ENCODE peak calls at places on chromosomes 6 and 20, in four cellular contexts. L, B, R and X are unnamed samples.

GRCh38 chr6:125812394-125813231 is 21.9 kb downstream of the NCOA7 start:
- DNase-seq in B (no peak), R (no peak), L (no peak), X (no peak)

GRCh38 chr6:166515072-166515810 is 71.2 kb downstream of the RAMACL start:
- DNase-seq in R (no peak), L (no peak), B (peak), X (no peak)

GRCh38 chr6:20319520-20320357 is 81.9 kb upstream of the E2F3 start:
- DNase-seq in B (peak), R (no peak), L (no peak), X (no peak)

GRCh38 chr6:86936834-86937218 is 502 bp upstream of the HTR1E start:
- DNase-seq in L (no peak), R (peak), B (no peak), X (no peak)

GRCh38 chr20:50521709-50522674 is 11.8 kb downstream of the PTPN1 start:
- DNase-seq in B (no peak), R (no peak), L (no peak), X (no peak)

GRCh38 chr20:8853805-8854338 is 215.0 kb upstream of the PLCB4 start:
- DNase-seq in R (no peak), L (no peak), B (peak), X (peak)

GRCh38 chr20:44946266-44946852 is 13.8 kb downstream of the TOMM34 start:
- DNase-seq in L (no peak), B (no peak), R (no peak), X (no peak)

GRCh38 chr6:168193816-168194701 is 115.0 kb upstream of the FRMD1 start:
- DNase-seq in R (peak), B (no peak), L (peak), X (no peak)

GRCh38 chr20:15071010-15071808 is 733.8 kb upstream of the FLRT3 start:
- DNase-seq in B (no peak), R (no peak), L (no peak), X (no peak)

GRCh38 chr6:121726596-121726995 is 291.1 kb downstream of the GJA1 start:
- DNase-seq in R (no peak), B (no peak), L (no peak), X (no peak)

GRCh38 chr20:6008254-6008653 is 45.6 kb downstream of the LRRN4 start:
- DNase-seq in R (no peak), B (no peak), L (peak), X (no peak)

GRCh38 chr20:18263723-18264122 is 24.6 kb upstream of the ZNF133 start:
- DNase-seq in R (no peak), L (no peak), B (no peak), X (no peak)

GRCh38 chr6:42448906-42449659 is 2.6 kb downstream of the TRERF1 start:
- DNase-seq in R (no peak), B (no peak), L (no peak), X (no peak)

GRCh38 chr20:11849270-11849920 is 68.3 kb upstream of the BTBD3 start:
- DNase-seq in R (no peak), B (no peak), L (no peak), X (no peak)

GRCh38 chr6:128630213-128630612 is 109.8 kb upstream of the PTPRK start:
- DNase-seq in B (no peak), L (no peak), R (no peak), X (no peak)

GRCh38 chr6:93468291-93468690 is 48.9 kb upstream of the EPHA7 start:
- DNase-seq in L (no peak), R (no peak), B (no peak), X (no peak)

GRCh38 chr20:1945134-1945618 is 48.7 kb downstream of the PDYN start:
- DNase-seq in L (peak), B (no peak), R (no peak), X (no peak)

GRCh38 chr6:65979120-65979519 is 272.1 kb upstream of the EYS start:
- DNase-seq in B (no peak), L (no peak), R (no peak), X (no peak)

GRCh38 chr6:80872951-80873308 is 766.5 kb downstream of the BCKDHB start:
- DNase-seq in L (no peak), B (no peak), R (no peak), X (no peak)

GRCh38 chr6:162854228-162854627 is 126.5 kb downstream of the PACRG start:
- DNase-seq in L (no peak), B (no peak), R (no peak), X (no peak)

GRCh38 chr6:13140972-13141371 is 187.4 kb downstream of the TBC1D7 start:
- DNase-seq in B (no peak), R (no peak), L (no peak), X (no peak)

GRCh38 chr6:137734875-137735182 is 132.2 kb upstream of the TNFAIP3 start:
- DNase-seq in L (no peak), B (no peak), R (no peak), X (no peak)

GRCh38 chr20:40160151-40160550 is 528.9 kb downstream of the MAFB start:
- DNase-seq in L (peak), B (peak), R (no peak), X (no peak)

GRCh38 chr6:135995160-135995898 is 143.8 kb downstream of the PDE7B start:
- DNase-seq in L (no peak), R (no peak), B (no peak), X (no peak)

GRCh38 chr6:126820617-126821016 is 297.9 kb upstream of the RSPO3 start:
- DNase-seq in R (no peak), L (no peak), B (no peak), X (no peak)

GRCh38 chr6:144647971-144648651 is 363.0 kb downstream of the UTRN start:
- DNase-seq in R (no peak), B (no peak), L (no peak), X (no peak)
- TF ChIP-seq CTCF in R (no peak), B (no peak), L (no peak), X (no peak)

GRCh38 chr6:112145080-112145573 is 57.7 kb downstream of the FAM229B start:
- DNase-seq in B (no peak), L (no peak), R (no peak), X (no peak)
- TF ChIP-seq CTCF in B (no peak), L (no peak), R (no peak), X (no peak)

DNA sequence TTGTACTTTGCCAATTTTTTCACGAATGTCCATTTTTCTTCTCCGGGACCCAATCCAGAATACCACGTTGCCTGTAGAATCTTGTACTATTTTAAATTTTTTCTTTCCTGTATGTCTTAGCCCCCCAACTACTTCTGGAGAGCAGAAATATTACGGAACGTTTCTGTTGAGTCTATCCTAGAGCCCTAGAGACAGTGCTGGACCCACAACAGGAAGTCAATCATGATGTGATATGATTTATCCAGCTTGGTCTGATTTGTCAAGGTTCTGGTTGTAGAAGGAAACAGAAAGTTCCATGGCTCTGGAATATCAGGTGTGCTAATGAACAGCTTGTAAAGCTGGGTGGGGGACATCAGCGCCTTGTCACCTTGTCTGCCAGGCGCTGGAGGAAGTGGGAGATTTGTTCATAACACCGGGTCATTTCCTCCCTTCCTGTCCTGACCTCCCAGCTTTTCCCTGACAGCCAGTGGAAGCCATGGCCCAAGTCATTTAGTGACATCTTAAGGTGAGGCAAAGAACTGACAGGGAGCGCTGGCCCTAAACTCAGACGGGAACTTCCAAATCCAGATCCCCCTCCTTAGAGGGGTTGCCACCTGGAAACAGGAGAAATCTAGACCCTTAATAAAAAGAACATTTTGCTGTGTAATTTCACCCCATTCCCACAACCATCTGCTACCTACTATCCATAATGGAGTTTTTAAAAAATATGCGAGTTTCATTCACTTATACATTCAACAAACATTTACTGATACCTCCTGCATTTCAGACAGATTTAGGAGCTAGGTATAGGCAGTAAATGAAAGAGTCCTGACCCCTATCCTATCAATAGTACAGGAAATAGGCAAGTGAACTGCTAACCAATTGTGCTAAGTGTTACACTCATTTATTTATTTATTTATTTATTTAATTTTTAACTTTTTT is 130.5 kb downstream of the ZFP64 start:
- DNase-seq in B (no peak), R (no peak), L (no peak), X (no peak)
- TF ChIP-seq CTCF in B (no peak), R (peak), L (no peak), X (peak)

GRCh38 chr6:141354191-141354950 is 778.4 kb upstream of the GJE1 start:
- DNase-seq in B (no peak), R (no peak), L (no peak), X (no peak)
- TF ChIP-seq CTCF in B (no peak), R (no peak), L (no peak), X (no peak)

GRCh38 chr6:29750709-29751108 is 27.5 kb downstream of the HLA-F start:
- DNase-seq in R (no peak), L (no peak), B (no peak), X (no peak)

GRCh38 chr6:29752451-29753308 is 29.4 kb downstream of the HLA-F start:
- DNase-seq in R (peak), B (peak), L (peak), X (peak)

GRCh38 chr6:29751480-29751879 is 28.2 kb downstream of the HLA-F start:
- DNase-seq in L (no peak), B (no peak), R (no peak), X (no peak)

GRCh38 chr6:29755295-29755871 is 32.1 kb downstream of the HLA-F start:
- DNase-seq in B (no peak), R (peak), L (no peak), X (no peak)

GRCh38 chr6:29753309-29753644 is 30.0 kb downstream of the HLA-F start:
- DNase-seq in R (no peak), B (no peak), L (no peak), X (no peak)
- TF ChIP-seq CTCF in R (no peak), B (no peak), L (no peak), X (no peak)

GRCh38 chr20:49319204-49319809 is 41.5 kb upstream of the ZNFX1 start:
- DNase-seq in B (no peak), L (no peak), R (no peak), X (no peak)

GRCh38 chr20:49324306-49324705 is 46.4 kb upstream of the ZNFX1 start:
- DNase-seq in R (no peak), L (no peak), B (no peak), X (no peak)

GRCh38 chr20:49325981-49326380 is 48.1 kb upstream of the ZNFX1 start:
- DNase-seq in L (no peak), R (no peak), B (no peak), X (no peak)

GRCh38 chr20:49320460-49320859 is 42.6 kb upstream of the ZNFX1 start:
- DNase-seq in L (no peak), R (no peak), B (no peak), X (no peak)

GRCh38 chr20:49323622-49324238 is 45.9 kb upstream of the ZNFX1 start:
- DNase-seq in R (no peak), L (no peak), B (peak), X (no peak)
- TF ChIP-seq CTCF in R (no peak), L (no peak), B (peak), X (no peak)

GRCh38 chr6:161100072-161100471 is 108.5 kb downstream of the MAP3K4 start:
- DNase-seq in L (no peak), R (no peak), B (no peak), X (no peak)

GRCh38 chr6:161104966-161105365 is 113.4 kb downstream of the MAP3K4 start:
- DNase-seq in B (no peak), L (no peak), R (no peak), X (no peak)

GRCh38 chr6:161103475-161103874 is 111.9 kb downstream of the MAP3K4 start:
- DNase-seq in R (no peak), L (no peak), B (no peak), X (no peak)

GRCh38 chr6:161105408-161105807 is 113.8 kb downstream of the MAP3K4 start:
- DNase-seq in L (no peak), R (no peak), B (no peak), X (no peak)

DNA sequence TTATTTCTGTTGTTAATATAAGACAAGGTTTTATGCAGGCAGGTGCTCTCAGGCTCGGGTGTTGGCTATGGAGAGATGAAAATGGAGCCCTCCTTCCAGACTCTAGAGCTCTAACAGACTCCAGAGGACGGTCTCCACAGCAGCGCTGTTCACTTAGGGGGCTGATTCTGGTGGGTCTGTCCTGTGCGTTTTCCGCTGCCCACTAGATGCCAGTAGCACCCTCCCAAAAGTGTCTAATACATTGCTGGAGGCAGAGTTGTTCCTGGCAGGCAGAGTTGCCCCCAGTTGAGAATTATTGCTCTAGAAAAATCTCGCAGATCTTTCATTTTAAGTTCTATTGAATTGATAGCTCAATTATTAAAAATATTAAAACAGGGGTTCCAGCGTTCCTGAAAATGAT is 109.9 kb downstream of the MAP3K4 start:
- DNase-seq in R (no peak), B (no peak), L (no peak), X (no peak)
- TF ChIP-seq CTCF in R (peak), B (peak), L (no peak), X (peak)